ENCODE peak calls at places on chromosomes 16 and 17, in six cellular contexts. One of them, this sample, is unnamed.

GRCh38 chr17:70288540-70289290 is 119.4 kb downstream of the KCNJ2 start:
- DNase-seq in IMR-90: no peak
- DNase-seq in neuronal stem cell: no peak
- DNase-seq in H1: no peak
- DNase-seq in mesenchymal stem cell: no peak
- DNase-seq in H9: no peak
- DNase-seq in this sample: no peak

GRCh38 chr16:62870554-62870953 is 834.3 kb upstream of the CDH8 start:
- DNase-seq in IMR-90: no peak
- DNase-seq in neuronal stem cell: no peak
- DNase-seq in H1: no peak
- DNase-seq in mesenchymal stem cell: no peak
- DNase-seq in H9: no peak
- DNase-seq in this sample: peak; percentile 2

GRCh38 chr17:52025231-52025630 is 133.3 kb downstream of the CA10 start:
- DNase-seq in IMR-90: no peak
- DNase-seq in neuronal stem cell: no peak
- DNase-seq in H1: no peak
- DNase-seq in mesenchymal stem cell: peak; percentile 2
- DNase-seq in H9: no peak
- DNase-seq in this sample: no peak

GRCh38 chr17:76709077-76709950 is 1.5 kb downstream of the MXRA7 start:
- DNase-seq in IMR-90: peak; percentile 99
- DNase-seq in neuronal stem cell: peak; percentile 78
- DNase-seq in H1: peak; percentile 56
- DNase-seq in mesenchymal stem cell: peak; percentile 99
- DNase-seq in H9: peak; percentile 65
- DNase-seq in this sample: peak; percentile 89

GRCh38 chr16:23673971-23674614 is 4.6 kb upstream of the PLK1 start:
- DNase-seq in IMR-90: no peak
- DNase-seq in neuronal stem cell: peak; percentile 27
- DNase-seq in H1: no peak
- DNase-seq in mesenchymal stem cell: no peak
- DNase-seq in H9: no peak
- DNase-seq in this sample: no peak

GRCh38 chr17:40510328-40510648 is 8.9 kb upstream of the TNS4 start:
- DNase-seq in IMR-90: peak; percentile 68
- DNase-seq in neuronal stem cell: no peak
- DNase-seq in H1: no peak
- DNase-seq in mesenchymal stem cell: no peak
- DNase-seq in H9: no peak
- DNase-seq in this sample: peak; percentile 86

GRCh38 chr17:72244942-72245341 is 124.1 kb downstream of the SOX9 start:
- DNase-seq in IMR-90: no peak
- DNase-seq in neuronal stem cell: no peak
- DNase-seq in H1: no peak
- DNase-seq in mesenchymal stem cell: no peak
- DNase-seq in H9: no peak
- DNase-seq in this sample: no peak

GRCh38 chr17:13405080-13405479 is 196.6 kb downstream of the HS3ST3A1 start:
- DNase-seq in IMR-90: no peak
- DNase-seq in neuronal stem cell: no peak
- DNase-seq in H1: no peak
- DNase-seq in mesenchymal stem cell: no peak
- DNase-seq in H9: no peak
- DNase-seq in this sample: no peak

GRCh38 chr16:88560722-88561484 is 9.3 kb upstream of the ZC3H18 start:
- DNase-seq in IMR-90: peak; percentile 30
- DNase-seq in neuronal stem cell: peak; percentile 46
- DNase-seq in H1: peak; percentile 74
- DNase-seq in mesenchymal stem cell: peak; percentile 43
- DNase-seq in H9: peak; percentile 59
- DNase-seq in this sample: peak; percentile 77

GRCh38 chr17:13171790-13172189 is 154.0 kb upstream of the ELAC2 start:
- DNase-seq in IMR-90: no peak
- DNase-seq in neuronal stem cell: no peak
- DNase-seq in H1: no peak
- DNase-seq in mesenchymal stem cell: no peak
- DNase-seq in H9: no peak
- DNase-seq in this sample: no peak

GRCh38 chr17:57284984-57285646 is 28.8 kb downstream of the MSI2 start:
- DNase-seq in IMR-90: no peak
- DNase-seq in neuronal stem cell: peak; percentile 45
- DNase-seq in H1: no peak
- DNase-seq in mesenchymal stem cell: no peak
- DNase-seq in H9: no peak
- DNase-seq in this sample: peak; percentile 43

GRCh38 chr17:32998893-32999240 is 7.2 kb downstream of the SPACA3 start:
- DNase-seq in IMR-90: peak; percentile 60
- DNase-seq in neuronal stem cell: no peak
- DNase-seq in H1: no peak
- DNase-seq in mesenchymal stem cell: peak; percentile 74
- DNase-seq in H9: no peak
- DNase-seq in this sample: peak; percentile 74

GRCh38 chr17:63676540-63676933 is 23.4 kb downstream of the LIMD2 start:
- DNase-seq in IMR-90: no peak
- DNase-seq in neuronal stem cell: no peak
- DNase-seq in H1: no peak
- DNase-seq in mesenchymal stem cell: no peak
- DNase-seq in H9: no peak
- DNase-seq in this sample: no peak

GRCh38 chr17:79544142-79544914 is 66.5 kb downstream of the RBFOX3 start:
- DNase-seq in IMR-90: no peak
- DNase-seq in neuronal stem cell: no peak
- DNase-seq in H1: no peak
- DNase-seq in mesenchymal stem cell: no peak
- DNase-seq in H9: no peak
- DNase-seq in this sample: no peak

GRCh38 chr17:79548116-79548515 is 62.7 kb downstream of the RBFOX3 start:
- DNase-seq in IMR-90: no peak
- DNase-seq in neuronal stem cell: no peak
- DNase-seq in H1: no peak
- DNase-seq in mesenchymal stem cell: no peak
- DNase-seq in H9: no peak
- DNase-seq in this sample: no peak

GRCh38 chr17:79547586-79547985 is 63.3 kb downstream of the RBFOX3 start:
- DNase-seq in IMR-90: no peak
- DNase-seq in neuronal stem cell: no peak
- DNase-seq in H1: no peak
- DNase-seq in mesenchymal stem cell: no peak
- DNase-seq in H9: no peak
- DNase-seq in this sample: no peak

GRCh38 chr17:79545251-79546005 is 65.4 kb downstream of the RBFOX3 start:
- DNase-seq in IMR-90: no peak
- DNase-seq in neuronal stem cell: no peak
- DNase-seq in H1: no peak
- DNase-seq in mesenchymal stem cell: no peak
- DNase-seq in H9: no peak
- DNase-seq in this sample: no peak

GRCh38 chr17:79546386-79546785 is 64.5 kb downstream of the RBFOX3 start:
- DNase-seq in IMR-90: no peak
- DNase-seq in neuronal stem cell: no peak
- DNase-seq in H1: no peak
- DNase-seq in mesenchymal stem cell: no peak
- DNase-seq in H9: no peak
- DNase-seq in this sample: no peak
- H2BK15ac ChIP-seq in IMR-90: no peak overlapping the region
- H2BK15ac ChIP-seq in neuronal stem cell: no peak overlapping the region
- H2BK15ac ChIP-seq in H1: no peak overlapping the region
- H2BK15ac ChIP-seq in mesenchymal stem cell: no peak overlapping the region
- H2BK15ac ChIP-seq in H9: no peak overlapping the region
- H2BK15ac ChIP-seq in this sample: no peak overlapping the region

GRCh38 chr17:45927247-45927646 is 32.9 kb downstream of the MAPT start:
- DNase-seq in IMR-90: no peak
- DNase-seq in neuronal stem cell: no peak
- DNase-seq in H1: no peak
- DNase-seq in mesenchymal stem cell: no peak
- DNase-seq in H9: no peak
- DNase-seq in this sample: no peak
- H2BK15ac ChIP-seq in IMR-90: no peak overlapping the region
- H2BK15ac ChIP-seq in neuronal stem cell: no peak overlapping the region
- H2BK15ac ChIP-seq in H1: no peak overlapping the region
- H2BK15ac ChIP-seq in mesenchymal stem cell: no peak overlapping the region
- H2BK15ac ChIP-seq in H9: no peak overlapping the region
- H2BK15ac ChIP-seq in this sample: no peak overlapping the region

GRCh38 chr16:29978564-29979270 is 5.0 kb downstream of the TAOK2 start:
- DNase-seq in IMR-90: no peak
- DNase-seq in neuronal stem cell: no peak
- DNase-seq in H1: no peak
- DNase-seq in mesenchymal stem cell: no peak
- DNase-seq in H9: no peak
- DNase-seq in this sample: no peak
- H2BK15ac ChIP-seq in IMR-90: no peak overlapping the region
- H2BK15ac ChIP-seq in neuronal stem cell: no peak overlapping the region
- H2BK15ac ChIP-seq in H1: no peak overlapping the region
- H2BK15ac ChIP-seq in mesenchymal stem cell: no peak overlapping the region
- H2BK15ac ChIP-seq in H9: no peak overlapping the region
- H2BK15ac ChIP-seq in this sample: no peak overlapping the region

GRCh38 chr17:28341516-28341915 is 6.0 kb downstream of the TNFAIP1 start:
- DNase-seq in IMR-90: no peak
- DNase-seq in neuronal stem cell: no peak
- DNase-seq in H1: no peak
- DNase-seq in mesenchymal stem cell: no peak
- DNase-seq in H9: no peak
- DNase-seq in this sample: no peak

GRCh38 chr17:28340374-28340773 is 4.8 kb downstream of the TNFAIP1 start:
- DNase-seq in IMR-90: no peak
- DNase-seq in neuronal stem cell: no peak
- DNase-seq in H1: no peak
- DNase-seq in mesenchymal stem cell: no peak
- DNase-seq in H9: no peak
- DNase-seq in this sample: no peak

GRCh38 chr17:28338056-28338768 is 2.7 kb downstream of the TNFAIP1 start:
- DNase-seq in IMR-90: peak; percentile 86
- DNase-seq in neuronal stem cell: no peak
- DNase-seq in H1: no peak
- DNase-seq in mesenchymal stem cell: peak; percentile 95
- DNase-seq in H9: no peak
- DNase-seq in this sample: peak; percentile 57

GRCh38 chr17:28342313-28342712 is 6.8 kb downstream of the TNFAIP1 start:
- DNase-seq in IMR-90: no peak
- DNase-seq in neuronal stem cell: no peak
- DNase-seq in H1: no peak
- DNase-seq in mesenchymal stem cell: no peak
- DNase-seq in H9: no peak
- DNase-seq in this sample: no peak

DNA sequence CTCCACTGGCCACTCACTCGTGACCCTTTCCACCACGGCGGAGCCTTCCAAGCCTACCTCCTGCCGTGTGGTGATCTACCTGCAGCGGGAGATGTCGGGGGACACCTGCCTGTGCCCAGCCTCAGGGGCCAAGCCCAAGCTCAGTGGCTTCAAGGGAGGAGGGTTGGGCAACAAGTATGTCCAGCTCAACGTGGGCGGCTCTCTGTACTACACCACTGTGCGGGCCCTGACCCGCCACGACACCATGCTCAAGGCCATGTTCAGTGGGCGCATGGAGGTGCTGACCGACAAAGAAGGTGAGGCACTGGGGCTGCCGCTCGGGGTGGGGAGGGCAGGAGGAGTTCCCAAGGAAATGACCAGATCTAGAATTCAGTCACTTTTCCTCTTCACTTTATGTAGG is 3.9 kb downstream of the TNFAIP1 start:
- DNase-seq in IMR-90: no peak
- DNase-seq in neuronal stem cell: no peak
- DNase-seq in H1: no peak
- DNase-seq in mesenchymal stem cell: no peak
- DNase-seq in H9: no peak
- DNase-seq in this sample: no peak
- H2BK15ac ChIP-seq in IMR-90: no peak overlapping the region
- H2BK15ac ChIP-seq in neuronal stem cell: no peak overlapping the region
- H2BK15ac ChIP-seq in H1: no peak overlapping the region
- H2BK15ac ChIP-seq in mesenchymal stem cell: no peak overlapping the region
- H2BK15ac ChIP-seq in H9: no peak overlapping the region
- H2BK15ac ChIP-seq in this sample: no peak overlapping the region

GRCh38 chr17:83159204-83160049 is 80.0 kb downstream of the METRNL start:
- DNase-seq in IMR-90: no peak
- DNase-seq in neuronal stem cell: no peak
- DNase-seq in H1: no peak
- DNase-seq in mesenchymal stem cell: no peak
- DNase-seq in H9: no peak
- DNase-seq in this sample: no peak
- H2BK15ac ChIP-seq in IMR-90: no peak overlapping the region
- H2BK15ac ChIP-seq in neuronal stem cell: no peak overlapping the region
- H2BK15ac ChIP-seq in H1: no peak overlapping the region
- H2BK15ac ChIP-seq in mesenchymal stem cell: no peak overlapping the region
- H2BK15ac ChIP-seq in H9: no peak overlapping the region
- H2BK15ac ChIP-seq in this sample: no peak overlapping the region

GRCh38 chr16:69937465-69937951 is 13.6 kb upstream of the CLEC18A start:
- DNase-seq in IMR-90: no peak
- DNase-seq in neuronal stem cell: no peak
- DNase-seq in H1: no peak
- DNase-seq in mesenchymal stem cell: peak; percentile 13
- DNase-seq in H9: no peak
- DNase-seq in this sample: peak; percentile 41
- H2BK15ac ChIP-seq in IMR-90: no peak overlapping the region
- H2BK15ac ChIP-seq in neuronal stem cell: no peak overlapping the region
- H2BK15ac ChIP-seq in H1: no peak overlapping the region
- H2BK15ac ChIP-seq in mesenchymal stem cell: no peak overlapping the region
- H2BK15ac ChIP-seq in H9: no peak overlapping the region
- H2BK15ac ChIP-seq in this sample: no peak overlapping the region